ENCODE peak calls at places on chromosomes 11 and 22, in four cellular contexts. E, D, Z and O are unnamed samples. For H3K27me3, the result is how much of the 10 kb centered on the place peaks cover.

GRCh38 chr11:57402188-57403066 is 12.0 kb upstream of the PRG2 start:
- DNase-seq in E (no peak), D (peak), Z (no peak), O (no peak)

GRCh38 chr22:29635734-29636357 is 32.4 kb downstream of the NF2 start:
- DNase-seq in E (no peak), D (no peak), Z (no peak), O (no peak)

GRCh38 chr22:25853501-25853900 is 111.5 kb downstream of the MYO18B start:
- DNase-seq in E (no peak), D (no peak), Z (no peak), O (no peak)

GRCh38 chr11:119509969-119510401 is 87.0 kb upstream of the THY1 start:
- DNase-seq in E (no peak), D (no peak), Z (peak), O (peak)

GRCh38 chr11:131572423-131572822 is 202.0 kb downstream of the NTM start:
- DNase-seq in E (no peak), D (no peak), Z (no peak), O (no peak)

GRCh38 chr11:112727341-112727841 is 233.8 kb upstream of the NCAM1 start:
- DNase-seq in E (no peak), D (no peak), Z (no peak), O (no peak)

GRCh38 chr11:65615950-65616574 is 486 bp downstream of the PCNX3 start:
- DNase-seq in E (no peak), D (peak), Z (no peak), O (no peak)

GRCh38 chr11:75338516-75339218 is 12.8 kb downstream of the ARRB1 start:
- DNase-seq in E (no peak), D (no peak), Z (no peak), O (no peak)

GRCh38 chr11:86955111-86955673 is at the start of gene FZD4:
- DNase-seq in E (peak), D (peak), Z (peak), O (peak)

GRCh38 chr11:65779919-65780769 is 632 bp downstream of the AP5B1 start:
- DNase-seq in E (peak), D (peak), Z (peak), O (peak)

GRCh38 chr22:46754110-46754799 is 8.2 kb upstream of the TBC1D22A start:
- DNase-seq in E (peak), D (peak), Z (peak), O (peak)

GRCh38 chr11:44960200-44960845 is 9.6 kb upstream of the TP53I11 start:
- DNase-seq in E (no peak), D (no peak), Z (no peak), O (no peak)

GRCh38 chr11:101840720-101841119 is 74.1 kb upstream of the CEP126 start:
- DNase-seq in E (no peak), D (no peak), Z (no peak), O (no peak)

GRCh38 chr11:32200448-32200847 is 109.6 kb downstream of the RCN1 start:
- DNase-seq in E (no peak), D (no peak), Z (no peak), O (no peak)

GRCh38 chr11:132158091-132158490 is 787.7 kb downstream of the NTM start:
- DNase-seq in E (no peak), D (peak), Z (no peak), O (no peak)

GRCh38 chr11:62054484-62055121 is 69.2 kb upstream of the INCENP start:
- DNase-seq in E (peak), D (peak), Z (peak), O (no peak)

GRCh38 chr22:23652286-23652685 is 20.2 kb upstream of the DRICH1 start:
- DNase-seq in E (no peak), D (no peak), Z (no peak), O (no peak)

GRCh38 chr11:69915501-69916250 is 96.5 kb upstream of the FGF3 start:
- DNase-seq in E (peak), D (peak), Z (peak), O (no peak)

GRCh38 chr22:29342577-29343312 is 27.2 kb upstream of the RASL10A start:
- DNase-seq in E (peak), D (peak), Z (no peak), O (no peak)

GRCh38 chr11:132312161-132312560 is 941.7 kb downstream of the NTM start:
- DNase-seq in E (no peak), D (no peak), Z (no peak), O (peak)

GRCh38 chr22:30287626-30288413 is 1.5 kb downstream of the CASTOR1 start:
- DNase-seq in E (peak), D (peak), Z (peak), O (peak)

GRCh38 chr11:119169272-119169719 is 771 bp downstream of the NLRX1 start:
- DNase-seq in E (peak), D (peak), Z (no peak), O (no peak)

GRCh38 chr11:36374726-36375125 is 78.6 kb downstream of the PRR5L start:
- DNase-seq in E (no peak), D (no peak), Z (no peak), O (no peak)

GRCh38 chr22:43592470-43592869 is 180.7 kb downstream of the MPPED1 start:
- DNase-seq in E (no peak), D (no peak), Z (no peak), O (no peak)

GRCh38 chr11:67287355-67288197 is 1.5 kb upstream of the ANKRD13D start:
- DNase-seq in E (no peak), D (no peak), Z (no peak), O (no peak)

GRCh38 chr22:19593991-19594569 is 69.9 kb upstream of the CLDN5 start:
- DNase-seq in E (no peak), D (no peak), Z (no peak), O (no peak)

GRCh38 chr11:44601471-44602370 is 36.3 kb downstream of the CD82 start:
- DNase-seq in E (no peak), D (peak), Z (peak), O (no peak)

GRCh38 chr11:80297808-80298460 is 857.1 kb upstream of the TENM4 start:
- DNase-seq in E (no peak), D (peak), Z (no peak), O (peak)

GRCh38 chr11:13993096-13993760 is 30.7 kb downstream of the SPON1 start:
- DNase-seq in E (no peak), D (no peak), Z (peak), O (no peak)

GRCh38 chr22:25403752-25404471 is 160.6 kb upstream of the GRK3 start:
- DNase-seq in E (no peak), D (no peak), Z (no peak), O (no peak)

GRCh38 chr11:4030197-4030596 is 64.4 kb upstream of the RRM1 start:
- DNase-seq in E (no peak), D (no peak), Z (no peak), O (no peak)

GRCh38 chr22:37848587-37849088 is 581 bp upstream of the EIF3L start:
- DNase-seq in E (no peak), D (peak), Z (no peak), O (no peak)

DNA sequence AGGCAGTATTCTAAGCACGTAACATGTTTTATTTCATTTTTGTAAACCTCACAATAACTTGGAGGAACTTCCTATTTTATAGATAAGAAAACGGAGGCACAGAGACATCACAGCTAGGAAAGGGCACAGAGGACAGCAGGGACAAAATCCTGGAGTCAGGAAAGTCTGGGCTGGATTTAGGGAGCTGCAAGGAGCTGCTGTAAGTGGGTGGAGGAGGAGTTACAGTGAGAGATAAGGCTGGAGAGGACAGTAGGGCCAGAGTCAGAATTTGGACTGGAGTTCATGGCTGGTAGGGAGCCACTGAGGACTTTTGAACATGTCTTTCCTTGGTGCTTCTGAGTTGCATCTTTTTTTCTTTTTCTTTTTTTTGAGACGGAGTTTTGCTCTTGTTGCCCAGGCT is 32.2 kb upstream of the PTPRJ start:
- DNase-seq in E (no peak), D (no peak), Z (no peak), O (no peak)
- H3K27ac ChIP-seq in E (no peak), D (peak), Z (no peak), O (no peak)

DNA sequence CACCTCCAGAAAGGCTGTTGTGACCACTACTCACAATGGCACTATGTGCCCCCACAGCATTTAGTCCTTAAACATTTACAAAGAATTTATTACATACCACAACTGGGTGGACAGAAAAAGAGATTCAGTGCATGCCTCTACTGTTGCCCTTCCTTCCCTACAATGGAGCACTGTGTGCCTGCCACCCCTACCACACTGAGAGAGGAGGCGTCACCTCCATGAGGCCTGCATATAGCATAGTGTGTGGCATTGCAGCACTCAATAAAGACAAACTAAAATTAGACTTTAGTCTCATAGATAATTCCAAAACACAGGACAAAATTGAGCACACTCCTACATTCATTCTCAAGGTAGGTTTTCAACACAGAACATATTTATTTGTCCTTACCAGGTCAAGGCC is 25.8 kb downstream of the THAP12 start:
- DNase-seq in E (no peak), D (no peak), Z (no peak), O (no peak)
- TF ChIP-seq CTCF in E (no peak), D (no peak), Z (no peak), O (no peak)

DNA sequence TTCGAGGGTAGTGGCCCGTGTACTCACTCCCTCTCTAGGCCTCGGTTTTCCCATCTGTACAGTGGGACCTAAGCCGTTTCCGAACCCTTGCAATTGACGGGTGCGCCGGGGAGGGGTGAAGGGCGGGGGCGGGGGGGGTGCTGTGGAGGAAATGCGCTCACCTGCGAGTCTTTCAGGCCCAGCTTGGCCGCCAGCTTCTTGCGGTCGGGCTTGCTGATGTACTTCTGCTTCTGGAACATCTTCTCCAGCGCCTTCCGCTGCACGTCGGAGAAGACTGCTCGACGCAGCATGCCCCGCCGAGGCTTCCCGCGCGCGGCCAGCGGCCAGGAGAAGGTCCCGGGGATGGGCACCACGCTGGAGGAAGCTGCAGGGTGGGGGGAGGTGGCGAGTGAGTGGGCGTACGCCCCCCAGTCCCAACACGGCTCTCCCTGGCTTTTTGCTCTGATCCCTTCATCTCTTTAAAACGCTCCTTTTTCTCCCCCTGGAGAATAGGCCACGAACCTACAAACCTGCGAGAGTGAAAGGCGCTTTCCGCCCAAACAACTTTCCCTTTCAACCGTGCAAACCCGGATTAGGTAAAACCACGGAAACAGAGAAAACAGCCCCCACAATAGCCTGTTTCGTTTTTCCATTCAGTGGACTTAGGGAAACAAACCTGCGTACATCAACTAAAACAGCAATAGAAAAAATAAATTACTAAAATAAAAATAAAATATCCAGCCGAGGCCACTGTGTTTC is 3.2 kb downstream of the DBX1 start:
- DNase-seq in E (no peak), D (no peak), Z (peak), O (no peak)
- H3K27me3 ChIP-seq in E (under half), D (under half), Z (half or more), O (half or more)

DNA sequence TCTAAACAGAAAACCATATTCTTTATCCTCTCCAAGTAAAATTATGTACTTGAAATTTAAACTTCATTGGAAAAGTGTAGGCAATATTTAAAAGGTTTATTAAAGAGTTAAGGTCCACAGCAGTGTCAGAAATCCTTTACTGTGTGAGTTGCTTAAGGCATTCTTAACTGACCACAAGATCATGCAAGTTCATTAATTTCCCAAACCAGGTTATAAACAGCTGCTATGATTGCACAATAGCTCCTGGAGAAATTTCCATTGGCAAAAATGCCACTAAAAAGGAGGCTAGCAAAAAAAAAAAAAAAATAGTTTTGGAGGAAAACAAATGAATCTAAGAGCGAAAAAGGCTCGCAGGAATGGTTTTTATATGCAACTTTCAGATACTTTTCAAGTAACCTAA is 106.2 kb downstream of the ETS1 start:
- DNase-seq in E (no peak), D (no peak), Z (no peak), O (peak)
- H3K27ac ChIP-seq in E (no peak), D (no peak), Z (peak), O (no peak)

DNA sequence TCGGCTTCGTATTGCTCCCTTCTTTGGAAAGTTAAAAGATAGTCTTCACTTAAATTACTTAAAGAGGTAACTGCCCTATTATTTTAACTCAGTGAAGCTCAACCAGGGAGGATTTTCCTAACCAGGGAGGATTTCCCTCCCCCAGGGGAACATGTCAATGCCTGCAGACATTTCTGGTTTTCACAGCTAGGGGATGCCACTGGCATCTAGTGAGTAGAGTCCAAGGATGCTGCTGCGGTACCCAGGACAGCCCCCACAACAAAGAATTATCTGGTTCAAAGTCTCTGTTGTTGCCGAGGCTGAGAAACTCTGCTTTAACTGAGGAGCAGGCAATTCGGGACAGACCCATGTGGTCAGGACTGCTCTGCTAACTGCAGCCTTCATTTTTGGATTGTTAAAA is 82.2 kb downstream of the DEPDC5 start:
- DNase-seq in E (no peak), D (no peak), Z (no peak), O (no peak)
- TF ChIP-seq CTCF in E (no peak), D (no peak), Z (no peak), O (no peak)

GRCh38 chr22:39991164-39991860 is 3.4 kb upstream of the FAM83F start:
- DNase-seq in E (peak), D (no peak), Z (no peak), O (no peak)
- H3K27me3 ChIP-seq in E (under half), D (half or more), Z (under half), O (under half)